ENCODE peak calls at places on chromosome 7, in seven cellular contexts. D, O, V, T, Q, A and N are unnamed samples.

GRCh38 chr7:100626530-100627237 is 14.3 kb downstream of the MOSPD3 start:
- DNase-seq in Q (peak), T (peak), D (peak), V (peak), O (peak), A (peak), N (peak)

GRCh38 chr7:118949031-118949430 is 724.5 kb downstream of the ANKRD7 start:
- DNase-seq in A (no peak), T (no peak), V (no peak), O (no peak), Q (no peak), D (no peak), N (no peak)

GRCh38 chr7:18144171-18144570 is 116.5 kb upstream of the PRPS1L1 start:
- DNase-seq in Q (no peak), D (no peak), A (no peak), T (no peak), O (peak), V (no peak), N (no peak)

GRCh38 chr7:5526190-5527037 is 102.8 kb upstream of the TNRC18 start:
- DNase-seq in A (peak), D (peak), T (peak), Q (no peak), V (peak), O (no peak), N (peak)

GRCh38 chr7:40717242-40717641 is 582.4 kb downstream of the SUGCT start:
- DNase-seq in D (peak), T (no peak), A (no peak), V (peak), Q (no peak), O (peak), N (no peak)

GRCh38 chr7:156793334-156793733 is 99.6 kb downstream of the LMBR1 start:
- DNase-seq in A (no peak), Q (no peak), T (no peak), O (no peak), V (no peak), D (no peak), N (no peak)

GRCh38 chr7:3028071-3028766 is 15.4 kb downstream of the CARD11 start:
- DNase-seq in A (no peak), Q (no peak), V (no peak), T (peak), O (peak), D (peak), N (peak)

GRCh38 chr7:66859794-66860645 is 61.0 kb upstream of the TMEM248 start:
- DNase-seq in T (no peak), O (no peak), Q (no peak), A (no peak), V (no peak), D (peak), N (peak)

GRCh38 chr7:132501956-132502355 is 74.3 kb downstream of the PLXNA4 start:
- DNase-seq in A (no peak), D (no peak), T (no peak), O (no peak), Q (no peak), V (no peak), N (no peak)

GRCh38 chr7:117810642-117811512 is 62.4 kb downstream of the CTTNBP2 start:
- DNase-seq in T (no peak), O (no peak), A (no peak), Q (no peak), D (peak), V (no peak), N (no peak)

GRCh38 chr7:24825931-24826661 is 68.8 kb upstream of the GSDME start:
- DNase-seq in O (no peak), D (peak), T (no peak), A (no peak), V (peak), Q (no peak), N (no peak)

GRCh38 chr7:22821702-22822485 is 755 bp downstream of the TOMM7 start:
- DNase-seq in V (peak), O (no peak), D (peak), T (no peak), A (peak), Q (no peak), N (no peak)

GRCh38 chr7:157024716-157025115 is 14.3 kb upstream of the MNX1 start:
- DNase-seq in A (no peak), V (no peak), Q (no peak), O (no peak), D (no peak), T (no peak), N (no peak)

GRCh38 chr7:31096198-31096881 is 44.2 kb downstream of the ADCYAP1R1 start:
- DNase-seq in O (no peak), D (peak), Q (no peak), V (no peak), A (no peak), T (no peak), N (no peak)

GRCh38 chr7:102122026-102122425 is 164.6 kb upstream of the SH2B2 start:
- DNase-seq in O (peak), V (no peak), Q (no peak), T (no peak), D (no peak), A (no peak), N (no peak)

GRCh38 chr7:148330124-148330818 is 260.3 kb upstream of the C7orf33 start:
- DNase-seq in V (no peak), D (no peak), A (no peak), O (no peak), T (no peak), Q (no peak), N (no peak)

GRCh38 chr7:13017325-13017853 is 330.0 kb downstream of the ARL4A start:
- DNase-seq in Q (no peak), O (no peak), V (no peak), T (no peak), A (no peak), D (peak), N (no peak)

GRCh38 chr7:50657912-50658311 is 92.7 kb upstream of the DDC start:
- DNase-seq in D (peak), O (no peak), V (no peak), Q (no peak), A (no peak), T (no peak), N (no peak)

GRCh38 chr7:108875139-108875538 is 305.5 kb downstream of the DNAJB9 start:
- DNase-seq in A (no peak), V (no peak), O (peak), Q (no peak), D (peak), T (no peak), N (no peak)

GRCh38 chr7:74656421-74656910 is 1.1 kb upstream of the GTF2I start:
- DNase-seq in T (peak), V (peak), A (no peak), Q (peak), D (peak), O (peak), N (peak)

GRCh38 chr7:3271298-3271697 is 29.8 kb upstream of the SDK1 start:
- DNase-seq in O (no peak), D (no peak), A (no peak), T (no peak), Q (no peak), V (no peak), N (no peak)

GRCh38 chr7:55420535-55420934 is 55.4 kb downstream of the LANCL2 start:
- DNase-seq in T (no peak), O (no peak), V (no peak), A (no peak), Q (no peak), D (no peak), N (no peak)

GRCh38 chr7:55096318-55096717 is 77.5 kb downstream of the EGFR start:
- DNase-seq in V (no peak), T (no peak), O (no peak), Q (no peak), D (no peak), A (no peak), N (no peak)